ENCODE peak calls at places on chromosomes 4 and X, in six cellular contexts. A is tibial nerve, Z is GM20000, P is foreskin fibroblast, V is GM13977, E is left ventricle myocardium inferior. C is an unnamed sample.

GRCh38 chr4:16443504-16444088 is 217.3 kb upstream of the TAPT1 start:
- DNase-seq in V (peak), P (peak), E (no peak), Z (peak), A (no peak), C (no peak)

GRCh38 chr4:74546020-74546419 is 101.1 kb downstream of the AREG start:
- DNase-seq in E (no peak), P (no peak), A (no peak), Z (no peak), V (no peak), C (no peak)

GRCh38 chr4:180664766-180665368 is 1578.3 kb upstream of the TENM3 start:
- DNase-seq in P (peak), Z (peak), E (no peak), V (peak), A (peak), C (peak)

GRCh38 chr4:145044341-145044740 is 53.7 kb downstream of the ANAPC10 start:
- DNase-seq in V (no peak), P (no peak), Z (no peak), E (no peak), A (no peak), C (no peak)

GRCh38 chr4:183658362-183659028 is 490 bp downstream of the RWDD4 start:
- DNase-seq in P (no peak), Z (peak), E (peak), V (peak), A (no peak), C (no peak)

GRCh38 chr4:134632056-134632455 is 430.5 kb upstream of the PABPC4L start:
- DNase-seq in P (no peak), V (no peak), Z (no peak), A (no peak), E (no peak), C (no peak)

GRCh38 chrX:40132751-40133150 is 35.0 kb upstream of the BCOR start:
- DNase-seq in V (no peak), A (peak), P (no peak), Z (no peak), E (peak), C (peak)

GRCh38 chr4:23789765-23790164 is 100.1 kb downstream of the PPARGC1A start:
- DNase-seq in Z (no peak), A (peak), P (peak), E (peak), V (no peak), C (peak)

GRCh38 chr4:29336851-29337250 is 1383.3 kb upstream of the PCDH7 start:
- DNase-seq in P (no peak), A (no peak), E (no peak), Z (no peak), V (no peak), C (no peak)

GRCh38 chr4:118351851-118352827 is 664 bp downstream of the PRSS12 start:
- DNase-seq in A (no peak), Z (peak), P (peak), E (no peak), V (peak), C (no peak)

GRCh38 chr4:46390353-46391058 is 578 bp upstream of the GABRA2 start:
- DNase-seq in Z (no peak), E (no peak), V (no peak), A (no peak), P (no peak), C (no peak)

GRCh38 chrX:23919706-23920320 is 12.0 kb downstream of the CXorf58 start:
- DNase-seq in V (no peak), P (no peak), E (no peak), A (no peak), Z (no peak), C (no peak)

GRCh38 chr4:25536577-25537325 is 118.9 kb upstream of the SLC34A2 start:
- DNase-seq in E (no peak), Z (no peak), V (no peak), A (no peak), P (no peak), C (no peak)

GRCh38 chr4:64250061-64250460 is 159.2 kb downstream of the TECRL start:
- DNase-seq in P (no peak), Z (no peak), V (no peak), E (no peak), A (no peak), C (no peak)

GRCh38 chrX:72019487-72019886 is 108.8 kb downstream of the NHSL2 start:
- DNase-seq in A (no peak), Z (no peak), P (no peak), E (no peak), V (no peak), C (no peak)

GRCh38 chrX:136047001-136047642 is 61.9 kb downstream of the SLC9A6 start:
- DNase-seq in E (no peak), P (peak), Z (no peak), A (no peak), V (no peak), C (no peak)

GRCh38 chr4:125958519-125958918 is 643.8 kb downstream of the FAT4 start:
- DNase-seq in A (no peak), V (no peak), Z (no peak), P (no peak), E (no peak), C (no peak)

GRCh38 chr4:152929888-152930287 is 6.2 kb upstream of the FHDC1 start:
- DNase-seq in E (no peak), Z (no peak), P (no peak), A (no peak), V (no peak), C (no peak)

GRCh38 chrX:106036716-106037115 is 1.8 kb downstream of the SERPINA7 start:
- DNase-seq in V (no peak), E (no peak), A (no peak), P (no peak), Z (no peak), C (no peak)

GRCh38 chrX:106038625-106039024 is at the start of gene SERPINA7:
- DNase-seq in P (no peak), Z (no peak), A (no peak), E (no peak), V (no peak), C (no peak)

GRCh38 chrX:106039920-106040319 is 1.4 kb upstream of the SERPINA7 start:
- DNase-seq in E (no peak), P (no peak), A (no peak), Z (no peak), V (no peak), C (no peak)

GRCh38 chrX:106037835-106038473 is 573 bp downstream of the SERPINA7 start:
- DNase-seq in P (no peak), E (no peak), V (no peak), A (no peak), Z (no peak), C (no peak)

DNA sequence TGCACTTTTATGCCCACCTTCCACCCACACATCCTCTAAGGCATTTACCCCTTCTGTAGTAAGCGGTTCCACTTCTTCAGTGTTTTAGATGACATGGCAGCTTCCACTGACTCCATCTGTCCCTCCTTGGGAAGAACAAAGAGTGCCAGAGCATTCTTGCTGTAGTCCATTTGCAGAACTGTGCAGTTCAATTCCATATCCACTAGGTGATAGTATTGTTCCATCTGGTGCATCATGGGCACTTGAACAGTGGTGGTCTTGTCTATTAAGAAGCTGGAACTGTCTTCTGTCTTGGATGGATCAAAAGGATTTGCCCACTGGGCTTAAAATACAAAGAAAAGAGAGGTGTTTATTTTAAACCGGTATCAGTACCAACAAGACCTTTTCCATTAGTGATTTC is 3.5 kb downstream of the SERPINA7 start:
- DNase-seq in V (no peak), E (no peak), P (no peak), A (no peak), Z (no peak), C (no peak)
- TF ChIP-seq CTCF in V (peak), E (peak), P (no peak), A (no peak), Z (no peak), C (peak)

DNA sequence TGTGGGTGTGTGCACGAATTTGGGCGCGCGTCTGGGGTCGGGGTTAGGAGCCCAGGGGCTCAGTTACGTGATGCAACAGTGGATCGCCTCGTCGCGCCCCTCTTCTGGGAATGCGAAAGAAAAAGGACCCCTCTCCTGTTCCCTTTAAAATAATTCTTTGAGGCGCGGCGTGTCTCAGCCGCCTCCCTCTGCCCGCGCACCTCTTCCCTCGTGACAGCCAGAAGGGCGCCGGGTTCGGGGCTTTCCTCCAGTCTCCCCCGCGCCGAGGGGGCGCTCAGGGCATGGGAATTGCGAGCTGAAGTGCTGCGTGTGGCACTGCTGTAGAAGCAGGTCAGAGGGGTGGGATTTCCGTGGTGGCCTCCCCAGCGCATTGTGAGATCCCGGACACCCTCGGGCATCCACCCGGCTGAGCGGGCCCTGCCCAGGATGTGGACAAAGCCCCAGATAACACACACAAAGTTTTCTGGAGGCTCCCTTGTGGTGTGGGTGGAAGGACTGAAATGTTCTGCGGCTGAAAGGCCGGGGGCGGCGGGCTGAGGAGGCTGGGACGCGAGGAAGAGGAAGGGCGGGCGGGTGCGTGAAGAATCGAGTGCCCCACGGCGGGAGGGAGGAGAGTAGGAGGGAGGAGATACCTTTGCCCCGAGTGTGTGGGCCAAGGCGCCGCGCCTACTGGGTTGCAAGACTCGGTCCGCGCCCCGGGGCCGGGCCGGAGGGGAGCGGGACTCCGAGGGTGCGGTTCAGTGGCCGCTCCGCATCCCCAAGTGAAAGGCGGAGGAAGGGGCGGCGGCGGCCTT is 697 bp downstream of the SEPTIN11 start:
- DNase-seq in Z (peak), V (peak), E (peak), A (peak), P (peak), C (peak)
- TF ChIP-seq CTCF in Z (no peak), V (peak), E (no peak), A (no peak), P (no peak), C (no peak)

GRCh38 chr4:129146639-129147038 is 50.7 kb downstream of the C4orf33 start:
- DNase-seq in V (no peak), E (no peak), Z (no peak), A (no peak), P (no peak), C (no peak)
- TF ChIP-seq CTCF in V (no peak), E (no peak), Z (no peak), A (no peak), P (no peak), C (no peak)

DNA sequence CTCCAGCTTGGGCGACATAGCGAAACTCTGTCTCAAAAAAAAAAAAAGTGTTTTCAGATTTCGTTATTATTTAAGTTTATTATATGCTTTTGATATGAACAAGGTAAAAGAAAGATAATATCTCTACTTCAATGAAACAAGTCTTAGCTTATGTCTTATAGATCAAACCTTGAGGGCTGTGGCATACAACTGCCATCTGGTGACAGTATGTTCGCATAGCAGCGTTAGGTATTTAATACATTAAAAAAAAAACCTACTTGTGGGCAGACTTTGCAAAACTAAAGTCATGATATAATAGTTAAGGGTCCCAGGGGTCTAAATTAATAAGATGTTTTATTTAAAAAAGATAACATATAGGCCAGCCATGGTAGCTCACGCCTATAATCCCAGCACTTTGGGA is 161.2 kb upstream of the AMOT start:
- DNase-seq in E (no peak), P (no peak), A (no peak), Z (no peak), V (no peak), C (no peak)
- TF ChIP-seq CTCF in E (no peak), P (no peak), A (no peak), Z (no peak), V (no peak), C (no peak)

DNA sequence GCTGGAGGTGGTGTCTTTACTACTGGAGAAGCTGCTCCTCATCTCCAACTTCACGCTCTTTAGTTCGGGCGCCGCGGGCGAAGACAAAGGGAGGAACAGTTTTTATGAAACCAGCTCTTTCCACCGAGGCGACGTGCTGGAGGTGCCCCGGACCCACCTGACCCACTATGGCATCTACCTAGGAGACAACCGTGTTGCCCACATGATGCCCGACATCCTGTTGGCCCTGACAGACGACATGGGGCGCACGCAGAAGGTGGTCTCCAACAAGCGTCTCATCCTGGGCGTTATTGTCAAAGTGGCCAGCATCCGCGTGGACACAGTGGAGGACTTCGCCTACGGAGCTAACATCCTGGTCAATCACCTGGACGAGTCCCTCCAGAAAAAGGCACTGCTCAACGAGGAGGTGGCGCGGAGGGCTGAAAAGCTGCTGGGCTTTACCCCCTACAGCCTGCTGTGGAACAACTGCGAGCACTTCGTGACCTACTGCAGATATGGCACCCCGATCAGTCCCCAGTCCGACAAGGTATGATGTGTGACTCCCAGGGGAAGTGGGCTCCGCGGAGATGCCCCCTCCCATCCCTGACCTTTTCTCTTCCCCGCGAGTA is 645 bp downstream of the LRAT start:
- DNase-seq in Z (no peak), A (no peak), V (peak), P (no peak), E (no peak), C (no peak)
- TF ChIP-seq CTCF in Z (no peak), A (no peak), V (no peak), P (no peak), E (no peak), C (no peak)

GRCh38 chr4:182475539-182475938 is 232.3 kb downstream of the TENM3 start:
- DNase-seq in V (no peak), P (no peak), A (no peak), E (no peak), Z (no peak), C (no peak)

GRCh38 chr4:182483685-182484084 is 240.5 kb downstream of the TENM3 start:
- DNase-seq in E (no peak), P (no peak), A (no peak), V (no peak), Z (no peak), C (no peak)

GRCh38 chr4:182478475-182478874 is 235.3 kb downstream of the TENM3 start:
- DNase-seq in Z (peak), A (no peak), V (peak), E (no peak), P (peak), C (no peak)
- TF ChIP-seq CTCF in Z (no peak), A (peak), V (peak), E (peak), P (peak), C (peak)

DNA sequence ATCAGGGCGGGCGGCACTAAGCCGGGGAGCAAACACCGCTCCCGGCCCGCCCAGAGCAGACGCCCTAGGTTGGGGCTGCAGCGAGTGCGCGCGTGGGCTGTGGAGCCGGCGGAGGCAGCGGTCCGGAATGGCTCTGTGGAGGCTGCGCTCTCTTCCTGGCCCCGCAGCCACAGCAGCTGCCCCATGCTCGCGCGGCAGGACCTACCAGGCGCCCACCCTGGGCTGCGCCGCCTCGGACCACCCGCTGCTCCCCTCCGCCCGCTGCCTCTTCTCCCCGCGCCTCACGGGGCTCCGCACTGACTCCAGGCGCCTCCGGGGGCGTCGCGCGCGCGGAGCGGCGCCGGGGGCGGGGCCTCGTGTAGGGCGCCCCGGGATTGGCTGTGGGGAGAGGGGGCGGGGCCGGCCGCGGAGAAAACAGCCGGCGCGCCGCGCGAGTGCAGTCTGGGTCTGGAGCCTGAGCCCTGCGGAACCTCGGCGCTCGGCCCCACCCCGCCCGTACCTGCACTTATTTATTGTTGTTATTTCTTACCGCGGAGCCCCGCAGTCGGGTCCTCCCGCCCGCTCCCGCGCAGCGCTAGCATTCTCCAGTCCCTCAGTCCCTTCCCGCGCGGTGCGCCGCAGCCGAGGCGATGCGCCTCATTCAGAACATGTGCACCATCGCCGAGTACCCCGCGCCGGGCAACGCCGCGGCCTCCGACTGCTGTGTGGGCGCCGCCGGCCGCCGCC is at the start of gene RASL11B:
- DNase-seq in V (peak), P (peak), Z (peak), A (peak), E (peak), C (peak)
- TF ChIP-seq CTCF in V (peak), P (no peak), Z (no peak), A (peak), E (peak), C (peak)

GRCh38 chrX:155094468-155095061 is 23.3 kb downstream of the BRCC3 start:
- DNase-seq in A (no peak), E (no peak), P (peak), Z (no peak), V (no peak), C (no peak)
- TF ChIP-seq CTCF in A (peak), E (peak), P (peak), Z (no peak), V (peak), C (peak)

DNA sequence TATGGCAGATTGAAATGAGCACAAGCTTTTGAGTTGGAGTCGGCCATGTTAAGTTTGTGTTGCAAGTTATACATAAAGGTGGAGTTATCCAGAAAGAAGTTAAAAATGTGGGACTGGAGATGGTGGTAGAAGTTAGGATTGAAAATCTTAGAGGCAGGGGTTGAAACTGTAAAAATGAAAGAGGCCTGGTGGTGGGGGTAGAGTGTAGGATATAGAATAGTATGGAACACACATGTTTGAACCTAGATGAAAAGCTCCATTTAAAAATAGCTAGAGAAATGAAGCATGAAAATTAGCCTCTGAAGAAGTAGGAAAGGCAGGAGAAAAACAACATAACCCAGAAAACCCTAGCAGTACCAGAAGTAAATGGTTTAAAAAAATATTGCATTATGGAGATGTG is 131.8 kb upstream of the ENPEP start:
- DNase-seq in A (no peak), V (peak), Z (peak), E (no peak), P (no peak), C (no peak)
- TF ChIP-seq CTCF in A (no peak), V (peak), Z (no peak), E (peak), P (peak), C (peak)